ENCODE peak calls at places on chromosomes 12 and 14, in six cellular contexts. H is IMR-90, Z is H9, R is H1, I is mesendoderm, W is neuronal stem cell. F is an unnamed sample.

GRCh38 chr12:113232787-113233585 is 11.7 kb downstream of the TPCN1 start:
- DNase-seq in W (no peak), Z (peak), R (no peak), H (no peak), I (peak), F (no peak)

GRCh38 chr12:130827432-130827831 is 11.6 kb downstream of the STX2 start:
- DNase-seq in Z (peak), W (no peak), I (no peak), H (no peak), R (no peak), F (peak)

GRCh38 chr12:124953689-124954405 is 35.1 kb downstream of the DHX37 start:
- DNase-seq in I (no peak), H (no peak), W (no peak), Z (no peak), R (no peak), F (no peak)

GRCh38 chr12:40770781-40771180 is 78.5 kb downstream of the CNTN1 start:
- DNase-seq in R (no peak), Z (no peak), I (no peak), H (no peak), W (no peak), F (no peak)

GRCh38 chr14:101256266-101256665 is 305.0 kb upstream of the DIO3 start:
- DNase-seq in H (no peak), W (no peak), R (no peak), I (peak), Z (no peak), F (no peak)

GRCh38 chr14:72763892-72764291 is 130.0 kb downstream of the DPF3 start:
- DNase-seq in I (no peak), R (no peak), W (no peak), H (no peak), Z (no peak), F (no peak)

GRCh38 chr12:113855998-113856397 is 110.1 kb downstream of the RBM19 start:
- DNase-seq in Z (no peak), H (no peak), I (no peak), R (no peak), W (no peak), F (no peak)

GRCh38 chr12:20865873-20866272 is 55.4 kb downstream of the SLCO1B3 start:
- DNase-seq in H (no peak), R (no peak), Z (no peak), I (no peak), W (no peak), F (no peak)

GRCh38 chr12:68497702-68498101 is 113.0 kb upstream of the RAP1B start:
- DNase-seq in I (no peak), R (no peak), H (peak), Z (no peak), W (no peak), F (peak)

GRCh38 chr12:48296586-48297396 is 53.9 kb downstream of the ZNF641 start:
- DNase-seq in I (peak), H (peak), Z (peak), W (peak), R (peak), F (peak)

GRCh38 chr12:132318135-132318534 is 11.3 kb downstream of the GALNT9 start:
- DNase-seq in H (no peak), I (no peak), Z (no peak), R (no peak), W (no peak), F (no peak)

GRCh38 chr12:132318618-132319033 is 10.8 kb downstream of the GALNT9 start:
- DNase-seq in Z (no peak), W (no peak), I (no peak), R (no peak), H (no peak), F (no peak)

GRCh38 chr12:132315951-132316350 is 13.4 kb downstream of the GALNT9 start:
- DNase-seq in R (no peak), W (no peak), Z (no peak), I (no peak), H (no peak), F (no peak)

GRCh38 chr12:132316497-132317232 is 12.7 kb downstream of the GALNT9 start:
- DNase-seq in W (no peak), R (no peak), Z (no peak), H (no peak), I (no peak), F (no peak)

GRCh38 chr12:132317233-132317938 is 12.0 kb downstream of the GALNT9 start:
- DNase-seq in R (no peak), W (no peak), H (no peak), Z (no peak), I (no peak), F (no peak)
- H3K23ac ChIP-seq in R (no peak), W (peak), H (no peak), Z (no peak), I (no peak), F (no peak)

GRCh38 chr14:51487848-51488247 is 163.9 kb upstream of the FRMD6 start:
- DNase-seq in W (no peak), H (no peak), I (no peak), Z (no peak), R (no peak), F (no peak)

GRCh38 chr14:51490205-51490604 is 161.5 kb upstream of the FRMD6 start:
- DNase-seq in R (no peak), H (peak), W (no peak), I (no peak), Z (no peak), F (peak)

GRCh38 chr14:51491776-51492175 is 159.9 kb upstream of the FRMD6 start:
- DNase-seq in I (no peak), Z (no peak), H (no peak), R (no peak), W (no peak), F (peak)

GRCh38 chr14:51488569-51489220 is 163.0 kb upstream of the FRMD6 start:
- DNase-seq in H (peak), Z (no peak), I (no peak), W (no peak), R (no peak), F (no peak)

DNA sequence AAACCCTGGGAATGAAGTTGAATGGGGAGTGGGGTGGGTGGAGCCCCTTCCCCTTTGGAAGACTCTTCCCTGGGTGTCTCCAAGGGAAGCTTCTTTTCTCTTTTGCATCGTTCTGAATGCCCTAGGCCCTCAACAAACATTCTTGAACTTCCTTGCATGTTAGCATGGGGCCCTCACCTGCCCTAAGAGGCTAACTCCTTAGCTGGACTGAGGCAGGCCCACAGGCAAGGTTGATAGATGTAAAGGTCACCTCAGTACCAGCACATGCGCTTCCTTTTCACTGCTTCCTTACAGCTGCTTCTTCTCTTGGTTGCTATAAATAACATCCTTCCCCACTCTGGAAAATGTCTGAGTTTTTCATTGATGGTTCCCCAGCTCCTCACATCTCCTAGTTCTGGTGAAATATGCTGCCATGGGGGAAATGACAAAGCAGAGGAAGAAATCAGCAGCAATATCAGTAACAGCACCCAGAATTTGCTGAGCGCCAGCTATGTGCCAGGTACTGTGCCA is 160.6 kb upstream of the FRMD6 start:
- DNase-seq in I (no peak), Z (no peak), R (no peak), W (no peak), H (no peak), F (peak)
- H2BK5ac ChIP-seq in I (no peak), Z (no peak), R (no peak), W (no peak), H (no peak), F (no peak)

DNA sequence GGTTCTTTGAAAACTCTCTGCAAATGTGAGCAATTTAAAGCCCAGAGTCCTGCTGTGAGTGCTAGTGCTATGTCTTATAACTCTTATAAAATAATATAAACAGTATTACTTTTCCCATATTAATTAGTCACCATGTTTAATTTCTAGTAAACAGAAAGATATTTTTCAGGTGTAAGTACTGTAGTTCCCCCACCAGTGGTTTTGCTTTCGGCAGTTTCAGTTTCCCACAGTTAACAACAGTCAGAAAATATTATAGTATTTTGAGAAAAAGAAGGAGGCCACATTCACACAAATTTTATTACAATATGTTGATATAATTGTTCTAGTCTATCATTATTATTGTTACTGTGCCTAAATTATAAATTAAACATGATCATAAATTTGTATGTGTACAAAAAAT is 800.5 kb downstream of the LRFN5 start:
- DNase-seq in Z (no peak), H (no peak), W (no peak), I (no peak), R (no peak), F (no peak)
- H3K27ac ChIP-seq in Z (no peak), H (no peak), W (no peak), I (no peak), R (no peak), F (no peak)

DNA sequence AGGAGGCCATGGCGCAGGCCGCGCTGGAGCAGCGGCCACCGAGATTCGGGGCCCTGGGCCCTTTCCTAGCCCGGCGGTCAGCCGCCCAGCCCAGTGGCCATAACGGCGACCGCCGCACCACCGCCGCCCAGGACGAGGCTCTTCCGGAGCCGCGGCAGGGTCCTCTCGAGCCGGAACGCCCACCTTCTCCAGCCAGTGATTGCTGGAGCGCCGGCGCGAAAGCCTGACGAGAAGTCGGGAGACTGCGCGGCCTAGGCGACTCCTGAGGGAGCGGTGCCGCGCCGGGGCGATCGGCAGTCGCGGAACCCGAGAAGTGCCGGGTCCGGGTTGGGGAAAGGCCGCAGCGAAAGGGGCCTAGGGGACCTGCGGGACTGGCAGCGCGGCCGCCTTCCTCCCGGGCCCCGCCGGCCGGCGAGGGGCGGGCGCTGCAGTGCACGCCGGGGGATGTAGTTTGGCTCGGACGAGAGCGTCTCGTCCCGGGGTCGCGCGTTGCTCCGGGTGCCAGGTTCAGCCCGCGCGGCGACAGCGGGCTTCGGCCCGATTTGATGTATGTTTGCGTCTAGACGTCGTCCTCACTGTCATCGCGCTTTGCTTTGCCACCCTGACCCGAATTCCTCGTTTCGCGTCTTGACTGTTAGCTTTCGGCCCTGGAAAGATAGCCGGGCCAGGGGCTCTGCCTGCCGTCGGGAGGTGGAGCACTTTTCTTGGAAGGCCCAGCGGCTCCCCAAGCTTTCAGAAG is at the start of gene VTI1B:
- DNase-seq in R (no peak), W (peak), Z (peak), H (peak), I (peak), F (peak)
- H3K23ac ChIP-seq in R (no peak), W (peak), Z (no peak), H (peak), I (no peak), F (peak)

GRCh38 chr12:13000616-13000934 is 510 bp upstream of the HEBP1 start:
- DNase-seq in H (no peak), R (no peak), W (no peak), Z (no peak), I (peak), F (no peak)
- H2BK5ac ChIP-seq in H (peak), R (no peak), W (no peak), Z (no peak), I (no peak), F (no peak)

DNA sequence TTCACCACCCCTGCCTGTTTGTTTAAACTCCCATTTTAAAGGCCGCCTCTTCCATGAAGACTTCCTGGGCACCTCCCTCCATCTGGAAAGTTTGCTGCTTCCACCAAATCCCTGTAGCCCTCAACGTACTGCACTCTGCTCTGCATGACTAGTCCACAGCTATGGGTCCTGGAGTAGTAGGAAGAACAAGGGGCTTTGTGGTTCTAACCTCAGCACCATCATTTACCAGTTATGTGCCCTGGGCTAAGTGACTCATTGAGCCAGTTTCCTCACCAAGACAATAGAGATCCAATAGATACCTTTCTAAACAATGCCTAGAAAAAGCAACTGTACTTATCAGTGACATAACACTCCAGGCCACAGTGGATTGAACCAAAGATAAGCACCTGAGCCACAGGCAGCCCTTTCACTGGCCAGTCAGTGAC is 8.5 kb upstream of the LTBP2 start:
- DNase-seq in Z (no peak), R (no peak), H (peak), I (peak), W (no peak), F (peak)
- H3K27ac ChIP-seq in Z (no peak), R (no peak), H (peak), I (peak), W (no peak), F (peak)

F was measured in mesenchymal stem cell.